ENCODE peak calls at places on chromosomes 4 and X, in eight cellular contexts. S is fibroblast of mammary gland, H is cardiac muscle cell, Q is HFF-Myc, V is H9, M is kidney, R is WTC11, O is HFFc6. W is an unnamed sample.

GRCh38 chr4:139535852-139536234 is 20.2 kb downstream of the SETD7 start:
- DNase-seq in S (no peak), H (no peak), Q (no peak), V (no peak), M (no peak), R (no peak), O (no peak), W (no peak)

GRCh38 chrX:13888284-13888683 is 71.4 kb upstream of the GPM6B start:
- DNase-seq in S (no peak), H (no peak), Q (no peak), V (no peak), M (no peak), R (no peak), O (no peak), W (no peak)

GRCh38 chr4:74682567-74683359 is 111.6 kb downstream of the BTC start:
- DNase-seq in S (peak; percentile 95), H (peak; percentile 22), Q (peak; percentile 83), V (peak; percentile 72), M (no peak), R (peak; percentile 22), O (peak; percentile 97), W (no peak)

GRCh38 chr4:66331761-66332160 is 661.5 kb upstream of the EPHA5 start:
- DNase-seq in S (peak; percentile 52), H (no peak), Q (no peak), V (no peak), M (no peak), R (no peak), O (no peak), W (no peak)

GRCh38 chr4:184100297-184100885 is 117.3 kb downstream of the ENPP6 start:
- DNase-seq in S (no peak), H (peak; percentile 62), Q (no peak), V (peak; percentile 68), M (no peak), R (no peak), O (no peak), W (no peak)

GRCh38 chrX:149871940-149872339 is 9.0 kb upstream of the MAGEA8 start:
- DNase-seq in S (peak; percentile 0), H (peak; percentile 10), Q (no peak), V (peak; percentile 62), M (peak; percentile 32), R (peak; percentile 62), O (no peak), W (no peak)

GRCh38 chrX:136708348-136708747 is 60.4 kb downstream of the CD40LG start:
- DNase-seq in S (no peak), H (peak; percentile 5), Q (no peak), V (no peak), M (no peak), R (no peak), O (no peak), W (no peak)

GRCh38 chrX:7109838-7110793 is 37.4 kb upstream of the STS start:
- DNase-seq in S (no peak), H (peak; percentile 42), Q (no peak), V (no peak), M (no peak), R (no peak), O (no peak), W (no peak)

GRCh38 chr4:54233128-54233696 is 4.1 kb downstream of the PDGFRA start:
- DNase-seq in S (peak; percentile 76), H (peak; percentile 93), Q (no peak), V (peak; percentile 86), M (peak; percentile 95), R (peak; percentile 84), O (peak; percentile 83), W (peak; percentile 95)

GRCh38 chr4:54233697-54234496 is 4.8 kb downstream of the PDGFRA start:
- DNase-seq in S (peak; percentile 86), H (peak; percentile 90), Q (peak; percentile 68), V (peak; percentile 73), M (peak; percentile 92), R (peak; percentile 77), O (peak; percentile 73), W (no peak)

GRCh38 chr4:54232151-54232688 is 3.1 kb downstream of the PDGFRA start:
- DNase-seq in S (peak; percentile 20), H (peak; percentile 45), Q (no peak), V (no peak), M (peak; percentile 59), R (no peak), O (no peak), W (no peak)

GRCh38 chr4:54231419-54232150 is 2.5 kb downstream of the PDGFRA start:
- DNase-seq in S (peak; percentile 65), H (peak; percentile 79), Q (no peak), V (peak; percentile 49), M (peak; percentile 92), R (peak; percentile 56), O (no peak), W (peak; percentile 95)

DNA sequence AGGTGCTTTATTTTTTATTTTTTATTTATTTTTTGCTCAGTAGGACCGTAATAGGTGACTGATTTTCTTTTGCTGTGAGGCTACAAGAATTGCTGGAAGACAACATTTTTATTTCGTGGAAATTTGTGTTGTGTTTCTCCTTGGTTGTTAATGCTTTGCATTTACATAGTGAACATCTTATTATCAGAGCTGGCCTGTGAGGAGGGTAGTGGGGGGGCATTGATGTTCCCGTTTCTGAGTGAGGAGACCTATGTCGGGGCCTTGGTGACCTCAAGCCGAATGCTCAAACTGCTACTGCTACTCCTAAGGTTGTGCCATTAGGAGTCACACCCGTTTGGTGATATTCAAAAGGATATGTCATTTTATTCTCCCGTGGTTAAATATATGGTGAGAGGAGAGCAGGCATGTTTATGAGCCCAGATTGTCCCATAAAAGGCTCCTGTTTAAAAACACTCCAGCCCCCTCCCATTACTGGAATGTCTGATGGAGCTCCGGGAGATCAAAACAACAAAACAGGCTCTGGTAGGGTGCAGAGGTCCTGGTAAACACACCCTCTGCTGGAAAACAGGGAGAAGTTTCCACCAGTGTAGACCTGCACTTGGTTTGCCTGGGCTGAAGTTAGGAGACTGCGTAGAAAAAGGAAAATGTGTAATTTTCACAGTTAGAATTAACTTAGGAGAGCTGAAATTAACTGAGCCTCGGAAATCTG is 5.6 kb downstream of the PDGFRA start:
- DNase-seq in S (no peak), H (no peak), Q (no peak), V (no peak), M (no peak), R (no peak), O (no peak), W (no peak)
- TF ChIP-seq CTCF in S (no peak), H (no peak), Q (no peak), V (no peak), M (no peak), R (no peak), O (peak; percentile 71), W (peak; percentile 70)

DNA sequence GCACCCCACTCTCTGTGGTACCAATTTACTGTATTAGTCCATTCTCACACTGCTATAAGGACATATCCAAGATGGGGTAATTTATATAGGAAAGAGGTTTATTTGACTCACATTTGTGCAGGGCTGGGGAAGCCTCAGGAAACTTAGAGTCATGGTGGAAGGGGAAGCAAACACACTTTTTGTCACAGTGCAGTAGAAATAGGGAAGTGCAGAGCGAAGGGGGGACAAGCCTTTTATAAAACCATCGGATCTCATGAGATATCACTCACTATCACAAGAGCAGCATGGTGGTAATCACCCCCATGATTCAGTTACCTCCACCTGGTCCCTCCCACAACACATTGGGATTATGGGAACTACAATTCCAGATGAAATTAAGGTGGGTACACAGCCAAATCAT is 766.9 kb upstream of the PCDH10 start:
- DNase-seq in S (no peak), H (no peak), Q (no peak), V (no peak), M (no peak), R (no peak), O (no peak), W (no peak)
- TF ChIP-seq CTCF in S (no peak), H (no peak), Q (no peak), V (no peak), M (no peak), R (no peak), O (no peak), W (no peak)

GRCh38 chr4:186150926-186151325 is 40.4 kb upstream of the CYP4V2 start:
- DNase-seq in S (no peak), H (no peak), Q (no peak), V (no peak), M (peak; percentile 54), R (no peak), O (no peak), W (no peak)

GRCh38 chr4:186151499-186151898 is 39.9 kb upstream of the CYP4V2 start:
- DNase-seq in S (no peak), H (no peak), Q (no peak), V (no peak), M (no peak), R (no peak), O (no peak), W (no peak)

GRCh38 chr4:186146443-186146842 is 41.9 kb downstream of the FAM149A start:
- DNase-seq in S (no peak), H (no peak), Q (no peak), V (no peak), M (no peak), R (no peak), O (no peak), W (no peak)

GRCh38 chr4:186148335-186148975 is 42.9 kb upstream of the CYP4V2 start:
- DNase-seq in S (no peak), H (no peak), Q (no peak), V (no peak), M (no peak), R (no peak), O (no peak), W (no peak)

GRCh38 chr4:186149872-186150271 is 41.5 kb upstream of the CYP4V2 start:
- DNase-seq in S (peak; percentile 42), H (peak; percentile 21), Q (no peak), V (peak; percentile 93), M (peak; percentile 87), R (no peak), O (no peak), W (no peak)
- TF ChIP-seq CTCF in S (peak; percentile 58), H (peak; percentile 77), Q (peak; percentile 41), V (peak; percentile 93), M (peak; percentile 49), R (no peak), O (no peak), W (peak; percentile 79)

GRCh38 chr4:172995704-172996103 is 172.9 kb upstream of the GALNT7 start:
- DNase-seq in S (no peak), H (no peak), Q (no peak), V (no peak), M (no peak), R (no peak), O (no peak), W (no peak)

GRCh38 chr4:172996571-172997216 is 171.9 kb upstream of the GALNT7 start:
- DNase-seq in S (peak; percentile 92), H (no peak), Q (no peak), V (no peak), M (no peak), R (no peak), O (peak; percentile 27), W (no peak)

GRCh38 chr4:172997217-172997609 is 171.4 kb upstream of the GALNT7 start:
- DNase-seq in S (no peak), H (no peak), Q (no peak), V (no peak), M (no peak), R (no peak), O (no peak), W (no peak)

GRCh38 chr4:172998527-172999469 is 169.8 kb upstream of the GALNT7 start:
- DNase-seq in S (peak; percentile 91), H (no peak), Q (no peak), V (no peak), M (no peak), R (no peak), O (no peak), W (no peak)

DNA sequence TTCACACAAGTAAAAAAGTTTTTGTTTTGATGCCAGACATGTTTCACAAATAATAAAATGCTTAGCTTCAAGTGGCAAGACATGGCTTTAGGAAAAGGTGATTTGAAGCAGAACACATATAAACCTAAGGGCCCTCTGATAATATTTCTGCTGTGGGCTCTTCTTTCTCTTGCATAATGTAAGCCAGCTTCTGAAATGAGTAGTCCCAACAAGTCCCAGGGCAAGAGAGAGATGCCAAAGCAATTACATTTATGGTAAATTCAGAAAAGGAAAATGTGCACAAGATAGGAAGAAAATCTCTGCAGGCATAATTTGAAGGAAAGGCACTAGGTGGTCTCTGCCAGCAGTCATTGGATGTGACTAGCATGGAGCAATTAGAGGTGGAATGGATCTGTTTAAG is 170.8 kb upstream of the GALNT7 start:
- DNase-seq in S (no peak), H (no peak), Q (no peak), V (no peak), M (no peak), R (no peak), O (no peak), W (no peak)
- TF ChIP-seq CTCF in S (no peak), H (no peak), Q (no peak), V (no peak), M (no peak), R (no peak), O (no peak), W (no peak)

W was measured in chondrocyte.